ENCODE peak calls at places on chromosomes 1 and 21, in four cellular contexts. One of them, this sample, is unnamed. For H3K9me3, the result is how much of the 10 kb centered on the place peaks cover.

GRCh38 chr21:37808261-37808660 is 108.0 kb downstream of the KCNJ6 start:
- DNase-seq in GM12878: no peak
- DNase-seq in HCT116: no peak
- DNase-seq in HepG2: no peak
- DNase-seq in this sample: no peak

GRCh38 chr1:247964933-247965332 is at the start of gene OR2AK2:
- DNase-seq in GM12878: no peak
- DNase-seq in HCT116: no peak
- DNase-seq in HepG2: no peak
- DNase-seq in this sample: no peak

GRCh38 chr1:178869114-178869697 is 1.7 kb downstream of the ANGPTL1 start:
- DNase-seq in HCT116: no peak
- DNase-seq in HepG2: no peak
- DNase-seq in GM12878: no peak
- DNase-seq in this sample: peak

GRCh38 chr1:86845514-86845913 is 68.4 kb downstream of the SELENOF start:
- DNase-seq in GM12878: no peak
- DNase-seq in HCT116: no peak
- DNase-seq in HepG2: peak
- DNase-seq in this sample: no peak

GRCh38 chr1:12138196-12139183 is 28.3 kb upstream of the TNFRSF1B start:
- DNase-seq in GM12878: no peak
- DNase-seq in HepG2: no peak
- DNase-seq in HCT116: no peak
- DNase-seq in this sample: no peak

GRCh38 chr1:202812176-202813026 is 1.6 kb downstream of the PCAT6 start:
- DNase-seq in HCT116: no peak
- DNase-seq in GM12878: no peak
- DNase-seq in HepG2: peak
- DNase-seq in this sample: no peak

GRCh38 chr1:58287894-58288623 is 258.5 kb downstream of the OMA1 start:
- DNase-seq in GM12878: no peak
- DNase-seq in HCT116: no peak
- DNase-seq in HepG2: no peak
- DNase-seq in this sample: no peak

GRCh38 chr1:47388548-47389238 is 27.4 kb upstream of the FOXE3 start:
- DNase-seq in HepG2: peak
- DNase-seq in HCT116: peak
- DNase-seq in GM12878: no peak
- DNase-seq in this sample: peak

GRCh38 chr1:27011058-27011764 is 1.4 kb downstream of the TENT5B start:
- DNase-seq in GM12878: no peak
- DNase-seq in HCT116: peak
- DNase-seq in HepG2: no peak
- DNase-seq in this sample: peak

GRCh38 chr1:156119503-156120209 is 5.1 kb downstream of the LMNA start:
- DNase-seq in HepG2: no peak
- DNase-seq in GM12878: no peak
- DNase-seq in HCT116: no peak
- DNase-seq in this sample: no peak

GRCh38 chr1:244066954-244067716 is 16.1 kb downstream of the ZBTB18 start:
- DNase-seq in HCT116: no peak
- DNase-seq in GM12878: no peak
- DNase-seq in HepG2: no peak
- DNase-seq in this sample: no peak

DNA sequence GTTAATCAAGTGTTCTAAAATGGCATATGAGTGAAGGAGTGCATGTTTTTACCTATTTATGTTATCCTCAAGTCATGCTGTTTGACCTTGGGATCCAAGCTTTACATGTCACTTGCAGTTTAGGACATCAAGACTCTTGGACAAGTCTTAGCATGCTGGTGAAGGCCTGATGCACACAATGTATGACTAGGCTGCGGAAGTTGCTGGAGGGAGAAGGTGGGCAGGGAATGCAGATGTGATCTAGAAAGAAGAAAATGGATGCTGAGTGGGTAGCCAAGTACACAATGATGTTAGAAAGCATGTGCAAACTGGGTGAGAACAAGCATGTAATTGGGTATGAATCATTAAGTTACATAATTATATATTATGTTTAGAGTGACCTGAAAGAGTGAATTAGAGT is 301.8 kb downstream of the BRINP2 start:
- DNase-seq in HCT116: no peak
- DNase-seq in HepG2: no peak
- DNase-seq in GM12878: no peak
- DNase-seq in this sample: no peak
- H3K4me3 ChIP-seq in HCT116: no peak
- H3K4me3 ChIP-seq in HepG2: no peak
- H3K4me3 ChIP-seq in GM12878: no peak
- H3K4me3 ChIP-seq in this sample: no peak

GRCh38 chr1:54287821-54288220 is 87.9 kb downstream of the MRPL37 start:
- DNase-seq in HepG2: no peak
- DNase-seq in HCT116: no peak
- DNase-seq in GM12878: no peak
- DNase-seq in this sample: no peak
- TF ChIP-seq ZNF274 in HepG2: no peak
- TF ChIP-seq ZNF274 in HCT116: no peak
- TF ChIP-seq ZNF274 in GM12878: no peak
- TF ChIP-seq ZNF274 in this sample: no peak

GRCh38 chr1:54825696-54826095 is 24.6 kb upstream of the TTC22 start:
- DNase-seq in HCT116: no peak
- DNase-seq in GM12878: no peak
- DNase-seq in HepG2: no peak
- DNase-seq in this sample: no peak
- H3K9me3 ChIP-seq in HCT116: under half
- H3K9me3 ChIP-seq in GM12878: under half
- H3K9me3 ChIP-seq in HepG2: under half
- H3K9me3 ChIP-seq in this sample: under half

DNA sequence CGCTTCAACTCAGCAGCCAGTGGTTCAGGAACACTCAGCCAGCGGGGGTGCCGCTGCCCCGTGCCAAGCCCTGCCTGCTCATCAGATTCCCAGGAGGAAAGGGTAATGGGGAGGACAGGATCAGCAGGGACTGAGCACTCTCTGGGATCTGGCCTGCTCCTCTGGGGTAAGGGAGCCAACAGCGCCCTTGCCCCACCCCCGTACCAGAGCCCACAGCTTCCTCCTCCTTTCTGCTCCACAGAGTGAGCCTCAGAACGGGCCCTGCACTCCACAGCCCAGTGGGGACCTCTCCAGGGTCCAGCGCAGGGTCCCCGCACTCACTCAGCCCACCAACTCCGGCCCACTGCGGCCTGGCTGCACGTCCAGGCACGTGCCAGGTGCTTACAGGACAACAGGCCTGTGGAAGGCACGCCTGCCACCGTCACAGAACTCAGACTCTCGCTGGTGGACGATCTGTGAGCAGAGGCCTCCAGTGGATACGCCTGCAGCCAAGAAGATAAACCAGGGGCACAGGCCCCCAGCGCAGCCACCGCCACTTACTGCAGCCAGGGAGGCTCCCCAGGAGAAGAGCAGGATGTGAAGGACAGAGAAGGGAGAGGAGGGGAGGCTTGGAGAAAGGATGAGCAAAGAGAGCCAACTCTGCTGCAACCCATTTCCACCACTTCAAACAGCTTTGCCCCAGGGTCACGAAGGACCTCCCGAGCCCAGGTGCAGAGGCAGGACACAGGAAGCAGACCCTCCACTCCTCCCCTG is 2.1 kb downstream of the MEGF6 start:
- DNase-seq in HCT116: no peak
- DNase-seq in HepG2: no peak
- DNase-seq in GM12878: no peak
- DNase-seq in this sample: no peak
- H3K4me3 ChIP-seq in HCT116: no peak
- H3K4me3 ChIP-seq in HepG2: no peak
- H3K4me3 ChIP-seq in GM12878: no peak
- H3K4me3 ChIP-seq in this sample: no peak

This sample was measured in NT2/D1.